ENCODE peak calls at places on chromosomes 13 and 19, in seven cellular contexts. G is HTR-8/SVneo, D is lung microvascular endothelial cell, T is NCI-H2107, A is NCI-H1694 treated with DMSO at 0.1 percent for 48 hours, Q is lower leg skin, F is HS-27A. B is an unnamed sample.

GRCh38 chr19:5293607-5294089 is 47.0 kb downstream of the PTPRS start:
- DNase-seq in G (peak; percentile 51), D (no peak), T (no peak), A (peak; percentile 35), Q (no peak), F (no peak), B (no peak)

GRCh38 chr19:39568604-39569003 is 28.6 kb upstream of the EID2 start:
- DNase-seq in G (no peak), D (no peak), T (no peak), A (no peak), Q (no peak), F (peak; percentile 23), B (no peak)

GRCh38 chr19:34985249-34986022 is 14.7 kb upstream of the GRAMD1A start:
- DNase-seq in G (no peak), D (peak; percentile 41), T (no peak), A (no peak), Q (peak; percentile 47), F (no peak), B (no peak)

GRCh38 chr13:39362652-39363390 is 240.2 kb downstream of the LHFPL6 start:
- DNase-seq in G (no peak), D (no peak), T (no peak), A (no peak), Q (no peak), F (no peak), B (no peak)

GRCh38 chr13:60837806-60838205 is 440.8 kb downstream of the TDRD3 start:
- DNase-seq in G (no peak), D (no peak), T (no peak), A (no peak), Q (no peak), F (no peak), B (no peak)

GRCh38 chr19:15452111-15453047 is 2.6 kb upstream of the WIZ start:
- DNase-seq in G (peak; percentile 58), D (peak; percentile 93), T (no peak), A (no peak), Q (peak; percentile 80), F (no peak), B (no peak)

GRCh38 chr13:46334008-46334407 is 53.0 kb downstream of the RUBCNL start:
- DNase-seq in G (no peak), D (no peak), T (no peak), A (no peak), Q (no peak), F (no peak), B (no peak)

GRCh38 chr19:43847884-43848283 is 20.8 kb downstream of the ZNF283 start:
- DNase-seq in G (no peak), D (no peak), T (no peak), A (no peak), Q (no peak), F (no peak), B (no peak)

GRCh38 chr19:19459707-19460251 is 54.3 kb downstream of the GATAD2A start:
- DNase-seq in G (no peak), D (peak; percentile 43), T (no peak), A (no peak), Q (peak; percentile 66), F (peak; percentile 4), B (peak; percentile 67)

GRCh38 chr19:10332158-10332964 is 968 bp downstream of the RAVER1 start:
- DNase-seq in G (no peak), D (no peak), T (no peak), A (peak; percentile 37), Q (no peak), F (no peak), B (no peak)

GRCh38 chr13:44300895-44301638 is 72.6 kb upstream of the SERP2 start:
- DNase-seq in G (peak; percentile 27), D (peak; percentile 31), T (peak; percentile 47), A (peak; percentile 33), Q (no peak), F (peak; percentile 43), B (no peak)

GRCh38 chr13:100300708-100301107 is 211.8 kb downstream of the PCCA start:
- DNase-seq in G (no peak), D (no peak), T (no peak), A (peak; percentile 62), Q (no peak), F (no peak), B (no peak)

GRCh38 chr13:97855570-97855970 is 97.9 kb upstream of the IPO5 start:
- DNase-seq in G (peak; percentile 45), D (peak; percentile 79), T (peak; percentile 16), A (peak; percentile 69), Q (peak; percentile 36), F (peak; percentile 24), B (no peak)

GRCh38 chr19:30284209-30284608 is 88.0 kb upstream of the ZNF536 start:
- DNase-seq in G (no peak), D (no peak), T (no peak), A (no peak), Q (no peak), F (no peak), B (no peak)

GRCh38 chr13:66530158-66530557 is 700.0 kb downstream of the PCDH9 start:
- DNase-seq in G (no peak), D (no peak), T (no peak), A (no peak), Q (no peak), F (no peak), B (no peak)

GRCh38 chr19:13718733-13719132 is 45.6 kb upstream of the MRI1 start:
- DNase-seq in G (peak; percentile 45), D (no peak), T (peak; percentile 82), A (peak; percentile 90), Q (no peak), F (no peak), B (no peak)

GRCh38 chr19:6533746-6534418 is 3.1 kb downstream of the TNFSF9 start:
- DNase-seq in G (no peak), D (no peak), T (no peak), A (no peak), Q (no peak), F (no peak), B (no peak)

GRCh38 chr13:20136781-20137703 is 23.8 kb downstream of the GJA3 start:
- DNase-seq in G (no peak), D (peak; percentile 50), T (no peak), A (no peak), Q (no peak), F (no peak), B (no peak)

GRCh38 chr19:2634228-2634951 is 68.1 kb downstream of the GNG7 start:
- DNase-seq in G (no peak), D (no peak), T (no peak), A (no peak), Q (no peak), F (no peak), B (no peak)

GRCh38 chr13:49367640-49368431 is 76.0 kb downstream of the CAB39L start:
- DNase-seq in G (no peak), D (peak; percentile 24), T (no peak), A (no peak), Q (no peak), F (no peak), B (no peak)

GRCh38 chr19:10817291-10818038 is 18.5 kb downstream of the TMED1 start:
- DNase-seq in G (no peak), D (no peak), T (no peak), A (no peak), Q (peak; percentile 77), F (peak; percentile 80), B (no peak)

GRCh38 chr13:102724923-102725322 is 30.1 kb upstream of the METTL21C start:
- DNase-seq in G (peak; percentile 22), D (peak; percentile 92), T (peak; percentile 19), A (peak; percentile 90), Q (no peak), F (no peak), B (no peak)

GRCh38 chr13:94351292-94352000 is 128.0 kb downstream of the DCT start:
- DNase-seq in G (no peak), D (no peak), T (no peak), A (no peak), Q (no peak), F (no peak), B (no peak)

GRCh38 chr19:29529646-29530548 is 4.1 kb downstream of the VSTM2B start:
- DNase-seq in G (no peak), D (peak; percentile 12), T (no peak), A (no peak), Q (no peak), F (no peak), B (no peak)

GRCh38 chr19:48480476-48481190 is 11.5 kb downstream of the CYTH2 start:
- DNase-seq in G (no peak), D (peak; percentile 43), T (no peak), A (no peak), Q (no peak), F (no peak), B (peak; percentile 53)

GRCh38 chr13:111790621-111791020 is 276.3 kb upstream of the SOX1 start:
- DNase-seq in G (no peak), D (no peak), T (no peak), A (no peak), Q (no peak), F (no peak), B (no peak)

GRCh38 chr19:35069706-35070105 is 28.2 kb downstream of the HPN start:
- DNase-seq in G (no peak), D (no peak), T (no peak), A (peak; percentile 11), Q (no peak), F (no peak), B (no peak)

GRCh38 chr13:110944121-110944967 is 29.5 kb upstream of the ANKRD10 start:
- DNase-seq in G (peak; percentile 48), D (peak; percentile 77), T (no peak), A (no peak), Q (no peak), F (no peak), B (no peak)

GRCh38 chr19:48571378-48572162 is 19.6 kb downstream of the SULT2B1 start:
- DNase-seq in G (no peak), D (no peak), T (no peak), A (no peak), Q (no peak), F (no peak), B (no peak)

GRCh38 chr13:42474954-42475353 is 99.0 kb upstream of the TNFSF11 start:
- DNase-seq in G (no peak), D (peak; percentile 42), T (no peak), A (no peak), Q (no peak), F (no peak), B (no peak)

GRCh38 chr13:34413538-34414210 is 528.4 kb upstream of the NBEA start:
- DNase-seq in G (no peak), D (no peak), T (no peak), A (no peak), Q (no peak), F (no peak), B (no peak)

GRCh38 chr19:1082165-1082927 is 12.8 kb downstream of the POLR2E start:
- DNase-seq in G (no peak), D (peak; percentile 81), T (peak; percentile 86), A (peak; percentile 9), Q (peak; percentile 88), F (no peak), B (peak; percentile 68)

GRCh38 chr19:50332264-50333038 is 3.3 kb upstream of the KCNC3 start:
- DNase-seq in G (no peak), D (no peak), T (no peak), A (no peak), Q (no peak), F (no peak), B (no peak)